ENCODE peak calls at places on chromosomes 13 and 19, in ten cellular contexts. I is thoracic aorta; F is lower leg skin; Z is thyroid gland; U is progenitor cell of endocrine pancreas; M is lower lobe of right lung; K is CD4-positive, alpha-beta T cell; N is choroid plexus epithelial cell; C is neural crest cell; J is stomach. Q is an unnamed sample.

GRCh38 chr13:88744289-88744688 is 1073.1 kb downstream of the SLITRK5 start:
- DNase-seq in I (no peak), F (no peak), Z (no peak), U (no peak), M (no peak), K (no peak), N (no peak), C (no peak), J (no peak), Q (no peak)

GRCh38 chr19:29882719-29883105 is 59.3 kb upstream of the URI1 start:
- DNase-seq in I (no peak), F (no peak), Z (no peak), U (no peak), M (no peak), K (no peak), N (no peak), C (no peak), J (no peak), Q (no peak)

GRCh38 chr19:14006766-14007562 is 844 bp upstream of the RFX1 start:
- DNase-seq in I (no peak), F (no peak), Z (no peak), U (peak), M (peak), K (no peak), N (no peak), C (peak), J (no peak), Q (peak)

GRCh38 chr19:11196406-11197287 is 698 bp downstream of the KANK2 start:
- DNase-seq in I (no peak), F (no peak), Z (peak), U (no peak), M (no peak), K (no peak), N (peak), C (no peak), J (peak), Q (peak)

GRCh38 chr13:75180805-75181455 is 301.0 kb downstream of the TBC1D4 start:
- DNase-seq in I (no peak), F (no peak), Z (no peak), U (no peak), M (no peak), K (no peak), N (peak), C (no peak), J (no peak), Q (no peak)

GRCh38 chr13:110348309-110348625 is 41.2 kb downstream of the COL4A2 start:
- DNase-seq in I (no peak), F (no peak), Z (no peak), U (no peak), M (no peak), K (no peak), N (no peak), C (no peak), J (no peak), Q (no peak)

GRCh38 chr19:1229056-1229607 is 8.7 kb downstream of the CBARP start:
- DNase-seq in I (no peak), F (no peak), Z (no peak), U (no peak), M (no peak), K (no peak), N (no peak), C (no peak), J (no peak), Q (no peak)

GRCh38 chr19:54457773-54458647 is 5.6 kb downstream of the LENG9 start:
- DNase-seq in I (no peak), F (no peak), Z (no peak), U (no peak), M (no peak), K (no peak), N (no peak), C (no peak), J (no peak), Q (no peak)

GRCh38 chr13:94478913-94479312 is 569 bp downstream of the DCT start:
- DNase-seq in I (no peak), F (no peak), Z (no peak), U (no peak), M (no peak), K (no peak), N (no peak), C (no peak), J (no peak), Q (no peak)

GRCh38 chr13:36057041-36057440 is 74.1 kb downstream of the DCLK1 start:
- DNase-seq in I (no peak), F (no peak), Z (no peak), U (no peak), M (no peak), K (no peak), N (peak), C (no peak), J (no peak), Q (no peak)

GRCh38 chr19:47820410-47820809 is 1.3 kb upstream of the CRX start:
- DNase-seq in I (no peak), F (no peak), Z (no peak), U (no peak), M (no peak), K (no peak), N (no peak), C (no peak), J (no peak), Q (no peak)

GRCh38 chr13:83024955-83025594 is 857.2 kb downstream of the SLITRK1 start:
- DNase-seq in I (no peak), F (no peak), Z (no peak), U (no peak), M (no peak), K (no peak), N (peak), C (no peak), J (no peak), Q (no peak)

GRCh38 chr13:66265446-66265845 is 964.7 kb downstream of the PCDH9 start:
- DNase-seq in I (no peak), F (no peak), Z (no peak), U (no peak), M (no peak), K (no peak), N (peak), C (no peak), J (no peak), Q (no peak)

GRCh38 chr19:6501740-6502648 is at the start of gene TUBB4A:
- DNase-seq in I (no peak), F (no peak), Z (no peak), U (peak), M (no peak), K (peak), N (no peak), C (peak), J (no peak), Q (peak)

GRCh38 chr19:51501594-51502263 is at the start of gene SIGLEC12:
- DNase-seq in I (no peak), F (peak), Z (no peak), U (no peak), M (peak), K (no peak), N (no peak), C (no peak), J (no peak), Q (no peak)

GRCh38 chr19:5444431-5444830 is 10.8 kb upstream of the ZNRF4 start:
- DNase-seq in I (no peak), F (no peak), Z (no peak), U (no peak), M (no peak), K (no peak), N (no peak), C (no peak), J (no peak), Q (no peak)

GRCh38 chr19:18798384-18799352 is 7.6 kb upstream of the COMP start:
- DNase-seq in I (no peak), F (no peak), Z (no peak), U (peak), M (no peak), K (no peak), N (no peak), C (no peak), J (peak), Q (peak)
- TF ChIP-seq CTCF in I (no peak), F (no peak), Z (no peak), U (peak), M (no peak), K (no peak), N (peak), C (peak), J (no peak), Q (no peak)

GRCh38 chr19:36028313-36029041 is 4.2 kb downstream of the CLIP3 start:
- DNase-seq in I (no peak), F (no peak), Z (no peak), U (no peak), M (no peak), K (no peak), N (no peak), C (no peak), J (no peak), Q (no peak)

GRCh38 chr19:36032251-36033104 is at the start of gene CLIP3:
- DNase-seq in I (no peak), F (no peak), Z (no peak), U (peak), M (no peak), K (peak), N (peak), C (peak), J (no peak), Q (no peak)

GRCh38 chr19:36031308-36031707 is 1.4 kb downstream of the CLIP3 start:
- DNase-seq in I (no peak), F (no peak), Z (no peak), U (no peak), M (no peak), K (no peak), N (no peak), C (no peak), J (no peak), Q (no peak)

GRCh38 chr19:36027696-36028095 is 5.0 kb downstream of the CLIP3 start:
- DNase-seq in I (no peak), F (no peak), Z (no peak), U (no peak), M (no peak), K (no peak), N (no peak), C (no peak), J (no peak), Q (no peak)

GRCh38 chr19:36030264-36031148 is 2.2 kb downstream of the CLIP3 start:
- DNase-seq in I (no peak), F (no peak), Z (no peak), U (no peak), M (no peak), K (no peak), N (peak), C (no peak), J (no peak), Q (no peak)
- TF ChIP-seq CTCF in I (no peak), F (no peak), Z (no peak), U (no peak), M (no peak), K (no peak), N (peak), C (no peak), J (no peak), Q (no peak)

DNA sequence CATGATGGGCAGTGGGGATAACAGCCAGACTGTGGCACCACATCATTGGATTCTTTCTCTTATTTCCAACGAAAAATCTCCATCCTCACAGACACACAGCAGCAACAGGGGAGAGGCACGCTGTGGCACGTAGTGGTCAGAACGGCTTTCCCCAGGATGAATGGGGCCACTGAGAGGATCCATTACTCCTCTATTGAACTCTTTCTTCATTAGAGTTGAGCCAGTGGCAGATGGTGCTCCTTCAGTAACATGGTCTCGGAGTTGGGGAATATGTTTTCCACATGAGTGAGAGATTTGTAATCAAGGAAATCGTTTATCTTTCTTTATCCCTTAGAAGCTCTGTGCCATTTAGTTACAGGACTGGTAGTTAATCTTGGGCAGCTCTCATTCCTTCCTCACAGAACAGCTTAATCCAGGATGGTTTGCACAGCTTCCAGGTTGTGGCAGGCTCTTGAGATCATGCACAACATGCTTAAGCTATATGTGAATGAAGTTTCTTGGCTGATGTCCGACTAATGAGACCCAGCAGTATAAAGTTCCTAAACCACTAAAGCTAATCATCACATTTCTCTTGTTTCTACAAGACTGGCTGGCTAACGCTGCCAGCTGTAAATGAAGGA is 180.5 kb upstream of the SLC10A2 start:
- DNase-seq in I (no peak), F (no peak), Z (no peak), U (no peak), M (no peak), K (no peak), N (no peak), C (no peak), J (no peak), Q (no peak)
- TF ChIP-seq CTCF in I (no peak), F (no peak), Z (no peak), U (no peak), M (no peak), K (no peak), N (no peak), C (no peak), J (no peak), Q (no peak)

DNA sequence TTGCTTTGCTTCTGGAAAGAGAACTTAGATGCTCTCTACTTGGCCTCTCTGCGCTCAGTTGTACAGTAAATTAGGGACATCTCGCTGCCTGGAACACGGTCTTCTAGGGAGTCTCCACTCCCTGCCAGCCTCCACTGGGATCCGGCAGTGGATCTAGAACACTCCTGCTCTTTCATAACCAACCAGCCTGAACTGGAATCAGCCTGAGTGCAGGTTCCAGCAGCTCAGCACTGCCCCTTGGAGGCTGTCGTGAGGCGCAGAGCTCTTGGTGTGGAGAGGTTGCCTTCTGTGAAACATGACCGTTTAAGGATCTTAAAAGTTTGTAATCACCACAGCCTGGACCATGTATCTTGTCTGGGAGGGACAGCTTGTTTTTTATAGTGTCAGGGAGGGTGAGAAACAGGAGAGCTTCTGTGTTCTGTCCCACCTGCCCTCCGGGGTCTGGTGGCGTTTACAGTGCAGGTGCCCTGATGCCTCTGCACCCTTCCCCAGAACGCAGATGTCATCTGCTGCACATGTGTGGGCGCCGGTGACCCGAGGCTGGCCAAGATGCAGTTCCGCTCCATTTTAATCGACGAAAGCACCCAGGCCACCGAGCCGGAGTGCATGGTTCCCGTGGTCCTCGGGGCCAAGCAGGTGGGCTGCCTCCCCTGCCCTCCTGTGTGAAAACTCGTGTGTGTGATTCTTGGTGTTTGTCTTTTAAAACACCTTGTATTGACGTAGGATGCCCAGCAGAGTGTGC is 24.8 kb downstream of the UPF1 start:
- DNase-seq in I (no peak), F (no peak), Z (peak), U (no peak), M (no peak), K (no peak), N (peak), C (no peak), J (no peak), Q (no peak)
- TF ChIP-seq CTCF in I (no peak), F (no peak), Z (no peak), U (peak), M (no peak), K (no peak), N (peak), C (peak), J (no peak), Q (no peak)

DNA sequence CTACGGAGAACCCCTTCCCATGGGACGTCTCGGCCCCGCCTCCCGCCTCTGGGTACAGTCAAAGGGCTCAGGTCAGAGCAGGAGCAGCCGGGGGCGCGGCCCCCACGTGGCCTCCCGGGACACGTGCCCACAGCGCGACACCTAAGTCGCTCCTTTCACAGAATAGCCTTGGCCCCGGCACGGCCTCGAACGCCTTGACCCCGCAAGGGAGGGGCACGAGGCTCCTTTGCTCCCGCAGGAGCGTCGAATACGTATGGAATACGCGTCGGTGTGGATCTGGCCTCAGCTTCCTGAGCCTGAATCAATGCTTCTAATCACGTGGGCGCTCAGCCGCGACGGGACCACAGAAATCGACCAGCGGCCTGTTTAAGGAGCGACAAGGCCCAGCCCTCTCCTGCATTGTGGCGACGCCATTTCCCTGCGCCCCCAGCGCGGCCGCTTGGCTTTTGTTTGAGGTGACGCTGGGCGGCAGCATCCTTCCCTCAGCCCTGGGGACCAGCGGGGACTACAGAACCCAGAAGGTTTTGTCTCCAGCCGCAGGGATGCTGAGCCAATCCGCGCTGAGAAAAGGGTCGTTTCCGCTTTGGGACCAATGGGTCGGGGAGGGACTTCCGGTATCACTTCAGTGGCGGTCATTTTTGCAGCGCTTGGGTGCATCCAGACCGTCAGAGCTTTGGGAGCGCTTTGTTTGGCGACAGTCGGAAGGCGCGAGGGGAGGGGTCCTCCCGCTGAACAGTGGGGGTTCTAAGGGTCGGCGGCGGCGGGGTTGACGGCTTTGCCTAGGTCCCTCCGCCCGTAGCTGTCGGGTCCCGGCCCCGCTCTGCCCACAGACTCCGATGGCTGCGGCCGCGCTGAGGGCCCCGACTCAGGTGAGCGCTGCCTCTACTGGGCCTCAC is at the start of gene ZIK1:
- DNase-seq in I (peak), F (peak), Z (peak), U (peak), M (peak), K (peak), N (peak), C (peak), J (peak), Q (no peak)
- TF ChIP-seq CTCF in I (no peak), F (no peak), Z (no peak), U (peak), M (peak), K (no peak), N (peak), C (no peak), J (no peak), Q (no peak)

GRCh38 chr19:43934055-43934984 is 762 bp downstream of the ZNF45 start:
- DNase-seq in I (no peak), F (no peak), Z (no peak), U (no peak), M (no peak), K (no peak), N (peak), C (no peak), J (no peak), Q (no peak)
- TF ChIP-seq CTCF in I (no peak), F (no peak), Z (no peak), U (peak), M (no peak), K (no peak), N (peak), C (no peak), J (no peak), Q (no peak)

DNA sequence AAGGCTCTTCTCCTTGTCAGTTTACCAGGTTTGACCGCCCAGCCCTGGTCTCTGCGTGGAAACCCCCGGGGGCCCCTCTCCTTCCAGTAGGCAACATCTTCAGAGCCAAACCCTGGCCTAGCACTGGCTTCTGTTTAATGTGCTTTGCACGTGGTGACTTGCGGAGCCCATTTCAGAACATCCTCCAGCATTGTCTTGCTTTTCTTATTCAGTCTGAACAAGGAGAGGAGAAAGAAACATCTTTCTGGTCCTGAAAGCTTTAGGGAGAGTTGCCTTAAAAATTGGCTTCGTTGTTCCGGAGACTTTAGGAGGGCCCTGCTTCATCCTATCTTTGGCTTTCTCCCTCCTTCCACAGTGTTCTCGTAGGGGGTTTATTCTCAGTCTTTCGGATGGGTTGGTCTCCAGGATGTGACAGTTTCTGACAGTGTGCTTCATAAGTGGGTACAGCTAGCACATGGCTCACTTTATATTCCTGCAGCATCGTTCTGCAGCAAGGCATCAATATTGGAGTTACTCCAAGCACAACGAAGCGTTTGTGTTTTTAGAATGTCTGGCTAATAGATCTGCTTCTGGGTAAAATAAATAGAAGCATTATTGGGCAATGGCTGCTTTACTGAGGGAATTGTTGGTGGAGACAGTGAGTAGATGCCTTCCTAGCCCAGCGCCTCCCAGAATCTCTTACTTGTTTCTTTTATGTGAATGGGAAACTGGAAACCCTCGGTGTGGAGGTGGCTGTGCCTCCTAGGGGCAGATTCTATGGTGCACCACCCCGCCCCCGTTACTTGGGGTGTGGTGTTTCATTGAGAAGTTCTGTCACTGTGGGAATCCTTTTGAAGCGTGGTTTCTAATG is 1.8 kb downstream of the FARP1 start:
- DNase-seq in I (no peak), F (no peak), Z (peak), U (no peak), M (peak), K (no peak), N (peak), C (peak), J (no peak), Q (peak)
- TF ChIP-seq CTCF in I (no peak), F (no peak), Z (no peak), U (peak), M (no peak), K (no peak), N (peak), C (peak), J (no peak), Q (no peak)